ENCODE peak calls at places on chromosomes 12 and 14, in four cellular contexts. A, H, N and C are unnamed samples.

GRCh38 chr12:42608196-42608825 is 18.8 kb upstream of the PRICKLE1 start:
- DNase-seq in A (no peak), H (no peak), N (no peak), C (no peak)

GRCh38 chr14:41607119-41607785 is 576 bp downstream of the LRFN5 start:
- DNase-seq in A (peak; percentile 16), H (no peak), N (peak; percentile 30), C (no peak)

GRCh38 chr12:27001663-27002062 is 12.5 kb downstream of the TM7SF3 start:
- DNase-seq in A (no peak), H (no peak), N (no peak), C (no peak)

GRCh38 chr12:130043685-130044421 is 118.4 kb upstream of the FZD10 start:
- DNase-seq in A (no peak), H (no peak), N (no peak), C (no peak)

GRCh38 chr12:113198286-113198685 is 12.8 kb downstream of the RITA1 start:
- DNase-seq in A (peak; percentile 15), H (no peak), N (no peak), C (no peak)

GRCh38 chr12:6821271-6821673 is 349 bp upstream of the GPR162 start:
- DNase-seq in A (no peak), H (no peak), N (peak; percentile 78), C (no peak)

GRCh38 chr14:103213331-103213730 is 90.1 kb downstream of the TNFAIP2 start:
- DNase-seq in A (no peak), H (no peak), N (no peak), C (no peak)

GRCh38 chr14:94000986-94001385 is 3.9 kb downstream of the CCDC197 start:
- DNase-seq in A (peak; percentile 33), H (no peak), N (no peak), C (no peak)

GRCh38 chr12:58293308-58293983 is 352.1 kb downstream of the ATP23 start:
- DNase-seq in A (no peak), H (no peak), N (no peak), C (no peak)

GRCh38 chr12:58288191-58288590 is 346.8 kb downstream of the ATP23 start:
- DNase-seq in A (no peak), H (no peak), N (no peak), C (no peak)

GRCh38 chr12:58286353-58286752 is 345.0 kb downstream of the ATP23 start:
- DNase-seq in A (no peak), H (no peak), N (no peak), C (no peak)

GRCh38 chr12:58295268-58295667 is 353.9 kb downstream of the ATP23 start:
- DNase-seq in A (no peak), H (no peak), N (no peak), C (no peak)

DNA sequence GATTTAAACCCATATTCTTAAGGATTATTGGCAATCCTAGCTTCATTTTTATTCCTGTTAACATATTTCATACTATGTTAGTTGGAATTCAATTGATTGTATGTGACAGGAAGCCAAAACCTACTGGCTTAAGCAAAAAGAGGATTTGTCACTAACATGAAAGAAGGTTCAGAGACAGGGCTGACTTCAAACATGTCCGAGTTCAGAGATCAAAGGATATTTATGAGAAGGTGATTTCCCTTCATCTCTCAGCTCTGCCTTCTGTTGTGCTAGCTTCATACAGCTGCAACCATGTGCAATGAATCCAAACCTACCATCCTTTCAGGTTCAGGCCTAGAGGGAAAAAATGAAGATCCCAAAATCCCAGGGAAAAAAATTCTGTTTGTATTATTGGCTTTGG is 349.7 kb downstream of the ATP23 start:
- DNase-seq in A (no peak), H (no peak), N (no peak), C (no peak)
- TF ChIP-seq CTCF in A (no peak), H (no peak), N (no peak), C (no peak)

GRCh38 chr14:104398656-104399055 is 180.9 kb upstream of the C14orf180 start:
- DNase-seq in A (no peak), H (no peak), N (no peak), C (no peak)

GRCh38 chr14:104401785-104402184 is 177.8 kb upstream of the C14orf180 start:
- DNase-seq in A (no peak), H (no peak), N (no peak), C (no peak)

GRCh38 chr14:104400355-104400754 is 179.2 kb upstream of the C14orf180 start:
- DNase-seq in A (no peak), H (no peak), N (no peak), C (no peak)

GRCh38 chr14:104397956-104398355 is 181.6 kb upstream of the C14orf180 start:
- DNase-seq in A (no peak), H (no peak), N (no peak), C (no peak)

GRCh38 chr14:104399432-104400155 is 180.0 kb upstream of the C14orf180 start:
- DNase-seq in A (no peak), H (no peak), N (no peak), C (no peak)
- TF ChIP-seq CTCF in A (no peak), H (no peak), N (no peak), C (no peak)

GRCh38 chr12:75563351-75563750 is 51.9 kb upstream of the KRR1 start:
- DNase-seq in A (no peak), H (no peak), N (no peak), C (no peak)

GRCh38 chr12:75558262-75558661 is 46.9 kb upstream of the KRR1 start:
- DNase-seq in A (no peak), H (no peak), N (no peak), C (no peak)

GRCh38 chr12:75556306-75556899 is 45.0 kb upstream of the KRR1 start:
- DNase-seq in A (no peak), H (no peak), N (no peak), C (no peak)

GRCh38 chr12:75561921-75562320 is 50.5 kb upstream of the KRR1 start:
- DNase-seq in A (no peak), H (no peak), N (no peak), C (no peak)

DNA sequence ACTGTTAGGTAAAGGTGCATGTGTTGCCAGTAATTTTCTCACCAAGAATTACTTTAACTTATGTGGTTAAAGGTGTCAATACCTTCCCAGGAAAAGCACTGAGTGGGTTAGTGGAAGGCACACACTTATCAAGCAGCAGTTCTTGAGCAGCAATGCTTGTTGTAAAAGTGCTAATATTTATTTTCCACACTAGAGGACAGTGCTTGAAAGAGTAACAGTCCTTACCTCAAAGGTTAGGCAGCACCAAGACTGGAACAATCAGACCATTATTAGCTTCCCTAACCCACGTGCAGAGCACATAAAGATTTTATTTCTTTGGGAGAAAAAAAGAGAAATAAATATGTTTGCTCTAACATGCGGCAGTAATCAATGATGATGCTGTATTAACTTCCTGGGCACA is 48.8 kb upstream of the KRR1 start:
- DNase-seq in A (peak; percentile 56), H (no peak), N (no peak), C (no peak)
- TF ChIP-seq CTCF in A (peak; percentile 68), H (no peak), N (peak; percentile 22), C (peak; percentile 33)

GRCh38 chr12:69676257-69677012 is 22.7 kb downstream of the BEST3 start:
- DNase-seq in A (no peak), H (no peak), N (no peak), C (no peak)
- TF ChIP-seq CTCF in A (peak; percentile 35), H (no peak), N (no peak), C (peak; percentile 10)

GRCh38 chr12:118560733-118561132 is 184.4 kb downstream of the SUDS3 start:
- DNase-seq in A (no peak), H (no peak), N (no peak), C (no peak)
- TF ChIP-seq CTCF in A (no peak), H (no peak), N (no peak), C (no peak)

DNA sequence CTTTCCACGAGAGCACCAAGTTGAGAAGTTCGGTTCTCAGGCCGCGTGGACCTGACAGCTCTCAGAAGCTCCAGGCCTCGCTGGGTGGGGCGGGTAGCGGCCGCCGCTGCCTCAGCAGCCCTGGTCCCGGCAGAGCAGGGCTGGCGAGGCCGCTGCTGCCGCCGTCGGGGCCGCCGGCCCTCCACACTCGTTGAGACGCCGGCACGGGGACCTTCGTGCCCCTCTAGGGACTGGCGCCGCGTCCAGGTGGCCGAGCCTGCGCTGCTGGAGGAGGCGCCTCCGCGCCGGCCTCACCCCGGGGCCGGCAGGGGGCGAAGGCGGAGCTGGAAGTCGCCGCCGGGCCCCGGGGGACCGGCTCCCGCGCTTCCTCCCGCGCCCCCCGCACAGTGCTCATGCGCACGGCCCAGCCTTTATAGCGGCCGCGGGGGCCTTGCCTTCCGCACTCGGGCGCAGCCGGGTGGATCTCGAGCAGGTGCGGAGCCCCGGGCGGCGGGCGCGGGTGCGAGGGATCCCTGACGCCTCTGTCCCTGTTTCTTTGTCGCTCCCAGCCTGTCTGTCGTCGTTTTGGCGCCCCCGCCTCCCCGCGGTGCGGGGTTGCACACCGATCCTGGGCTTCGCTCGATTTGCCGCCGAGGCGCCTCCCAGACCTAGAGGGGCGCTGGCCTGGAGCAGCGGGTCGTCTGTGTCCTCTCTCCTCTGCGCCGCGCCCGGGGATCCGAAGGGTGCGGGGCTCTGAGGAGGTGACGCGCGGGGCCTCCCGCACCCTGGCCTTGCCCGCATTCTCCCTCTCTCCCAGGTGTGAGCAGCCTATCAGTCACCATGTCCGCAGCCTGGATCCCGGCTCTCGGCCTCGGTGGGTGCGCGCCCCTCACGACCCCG is at the start of gene COCH:
- DNase-seq in A (no peak), H (peak; percentile 18), N (peak; percentile 50), C (peak; percentile 64)
- TF ChIP-seq CTCF in A (no peak), H (peak; percentile 38), N (peak; percentile 19), C (peak; percentile 61)

DNA sequence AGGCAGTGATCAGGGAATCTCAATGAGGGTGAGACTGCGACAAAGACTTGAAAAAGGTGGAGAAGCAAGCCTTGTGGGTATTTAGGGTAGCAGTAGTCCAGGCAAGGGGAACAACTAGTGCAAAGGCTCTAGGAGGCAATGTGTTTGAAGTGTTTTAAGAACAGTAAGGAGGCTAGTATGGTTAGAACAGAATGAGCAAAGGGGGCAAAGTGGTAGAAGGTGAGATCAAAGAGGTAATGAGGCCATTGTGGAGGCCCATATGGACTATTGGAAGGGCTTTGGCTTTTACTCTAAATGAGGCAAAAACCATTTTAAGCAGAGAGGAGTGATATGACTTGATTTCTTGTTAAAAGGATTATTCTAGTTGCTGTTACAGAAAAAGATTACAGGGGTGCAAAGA is 16.8 kb downstream of the HIF1A start:
- DNase-seq in A (no peak), H (no peak), N (no peak), C (no peak)
- TF ChIP-seq CTCF in A (no peak), H (no peak), N (no peak), C (no peak)

GRCh38 chr14:39469094-39469710 is 37.0 kb upstream of the FBXO33 start:
- DNase-seq in A (no peak), H (peak; percentile 20), N (no peak), C (no peak)
- TF ChIP-seq CTCF in A (no peak), H (no peak), N (no peak), C (peak; percentile 39)

GRCh38 chr12:53198470-53199110 is 8.5 kb downstream of the ITGB7 start:
- DNase-seq in A (no peak), H (no peak), N (no peak), C (no peak)
- TF ChIP-seq CTCF in A (no peak), H (no peak), N (no peak), C (no peak)

GRCh38 chr12:126139355-126139754 is 1074.1 kb downstream of the AACS start:
- DNase-seq in A (no peak), H (no peak), N (no peak), C (no peak)
- TF ChIP-seq CTCF in A (no peak), H (no peak), N (no peak), C (no peak)